ENCODE peak calls at places on chromosomes 11 and 22, in seven cellular contexts. One of them, this sample, is unnamed.

GRCh38 chr11:11572386-11572785 is 49.4 kb downstream of the GALNT18 start:
- DNase-seq in right lobe of liver: no peak
- DNase-seq in HCT116: no peak
- DNase-seq in A549: no peak
- DNase-seq in IMR-90: peak
- DNase-seq in lower leg skin: no peak
- DNase-seq in Peyer's patch: no peak
- DNase-seq in this sample: no peak

GRCh38 chr11:5684627-5685362 is at the start of gene TRIM5:
- DNase-seq in HCT116: peak
- DNase-seq in Peyer's patch: peak
- DNase-seq in lower leg skin: peak
- DNase-seq in A549: peak
- DNase-seq in right lobe of liver: peak
- DNase-seq in IMR-90: peak
- DNase-seq in this sample: peak

GRCh38 chr11:45853616-45854219 is 6.4 kb downstream of the CRY2 start:
- DNase-seq in HCT116: no peak
- DNase-seq in A549: no peak
- DNase-seq in right lobe of liver: peak
- DNase-seq in lower leg skin: no peak
- DNase-seq in IMR-90: no peak
- DNase-seq in Peyer's patch: no peak
- DNase-seq in this sample: no peak

GRCh38 chr11:61126266-61126665 is 24.0 kb downstream of the CD5 start:
- DNase-seq in lower leg skin: no peak
- DNase-seq in A549: no peak
- DNase-seq in right lobe of liver: no peak
- DNase-seq in Peyer's patch: no peak
- DNase-seq in HCT116: no peak
- DNase-seq in IMR-90: no peak
- DNase-seq in this sample: peak

GRCh38 chr11:117544431-117544830 is 216.8 kb downstream of the CEP164 start:
- DNase-seq in Peyer's patch: no peak
- DNase-seq in A549: no peak
- DNase-seq in HCT116: no peak
- DNase-seq in right lobe of liver: no peak
- DNase-seq in IMR-90: no peak
- DNase-seq in lower leg skin: no peak
- DNase-seq in this sample: no peak

GRCh38 chr11:69870772-69871171 is 51.6 kb upstream of the FGF3 start:
- DNase-seq in lower leg skin: no peak
- DNase-seq in A549: no peak
- DNase-seq in HCT116: no peak
- DNase-seq in Peyer's patch: no peak
- DNase-seq in IMR-90: no peak
- DNase-seq in right lobe of liver: no peak
- DNase-seq in this sample: no peak

GRCh38 chr11:44609028-44609782 is 43.7 kb downstream of the CD82 start:
- DNase-seq in IMR-90: no peak
- DNase-seq in Peyer's patch: no peak
- DNase-seq in right lobe of liver: no peak
- DNase-seq in lower leg skin: no peak
- DNase-seq in A549: no peak
- DNase-seq in HCT116: no peak
- DNase-seq in this sample: no peak

GRCh38 chr11:70851308-70851707 is 401.1 kb downstream of the SHANK2 start:
- DNase-seq in HCT116: no peak
- DNase-seq in right lobe of liver: no peak
- DNase-seq in IMR-90: no peak
- DNase-seq in Peyer's patch: no peak
- DNase-seq in A549: no peak
- DNase-seq in lower leg skin: no peak
- DNase-seq in this sample: no peak

GRCh38 chr11:65745049-65745448 is 24.5 kb upstream of the RNASEH2C start:
- DNase-seq in lower leg skin: no peak
- DNase-seq in Peyer's patch: no peak
- DNase-seq in IMR-90: no peak
- DNase-seq in A549: no peak
- DNase-seq in right lobe of liver: no peak
- DNase-seq in HCT116: no peak
- DNase-seq in this sample: no peak

GRCh38 chr22:48696371-48696770 is 1131.3 kb downstream of the BRD1 start:
- DNase-seq in Peyer's patch: no peak
- DNase-seq in IMR-90: no peak
- DNase-seq in lower leg skin: no peak
- DNase-seq in right lobe of liver: no peak
- DNase-seq in A549: no peak
- DNase-seq in HCT116: no peak
- DNase-seq in this sample: no peak

GRCh38 chr11:128184981-128185380 is 402.4 kb downstream of the ETS1 start:
- DNase-seq in right lobe of liver: no peak
- DNase-seq in A549: no peak
- DNase-seq in HCT116: no peak
- DNase-seq in lower leg skin: no peak
- DNase-seq in IMR-90: no peak
- DNase-seq in Peyer's patch: no peak
- DNase-seq in this sample: no peak

GRCh38 chr11:112658521-112658920 is 302.7 kb upstream of the NCAM1 start:
- DNase-seq in Peyer's patch: no peak
- DNase-seq in lower leg skin: no peak
- DNase-seq in IMR-90: no peak
- DNase-seq in HCT116: no peak
- DNase-seq in right lobe of liver: no peak
- DNase-seq in A549: no peak
- DNase-seq in this sample: no peak

GRCh38 chr22:33328789-33329296 is 270.7 kb upstream of the SYN3 start:
- DNase-seq in HCT116: no peak
- DNase-seq in lower leg skin: no peak
- DNase-seq in Peyer's patch: no peak
- DNase-seq in right lobe of liver: no peak
- DNase-seq in IMR-90: peak
- DNase-seq in A549: peak
- DNase-seq in this sample: no peak

GRCh38 chr11:119615003-119615878 is 113.8 kb downstream of the NECTIN1 start:
- DNase-seq in HCT116: peak
- DNase-seq in A549: peak
- DNase-seq in right lobe of liver: no peak
- DNase-seq in lower leg skin: peak
- DNase-seq in IMR-90: peak
- DNase-seq in Peyer's patch: no peak
- DNase-seq in this sample: no peak

GRCh38 chr22:29146101-29146560 is 59.6 kb upstream of the EMID1 start:
- DNase-seq in right lobe of liver: no peak
- DNase-seq in HCT116: no peak
- DNase-seq in IMR-90: no peak
- DNase-seq in lower leg skin: no peak
- DNase-seq in A549: no peak
- DNase-seq in Peyer's patch: no peak
- DNase-seq in this sample: peak

GRCh38 chr22:27318516-27318915 is 483.0 kb downstream of the MN1 start:
- DNase-seq in IMR-90: peak
- DNase-seq in Peyer's patch: no peak
- DNase-seq in HCT116: no peak
- DNase-seq in right lobe of liver: no peak
- DNase-seq in lower leg skin: peak
- DNase-seq in A549: no peak
- DNase-seq in this sample: no peak

GRCh38 chr11:17529814-17530162 is 14.4 kb downstream of the USH1C start:
- DNase-seq in Peyer's patch: no peak
- DNase-seq in A549: no peak
- DNase-seq in HCT116: no peak
- DNase-seq in right lobe of liver: no peak
- DNase-seq in lower leg skin: no peak
- DNase-seq in IMR-90: no peak
- DNase-seq in this sample: no peak

GRCh38 chr22:26461188-26461810 is 22.3 kb downstream of the HPS4 start:
- DNase-seq in HCT116: peak
- DNase-seq in IMR-90: peak
- DNase-seq in lower leg skin: no peak
- DNase-seq in A549: peak
- DNase-seq in right lobe of liver: peak
- DNase-seq in Peyer's patch: peak
- DNase-seq in this sample: peak

GRCh38 chr11:120568572-120569307 is 57.2 kb downstream of the GRIK4 start:
- DNase-seq in right lobe of liver: no peak
- DNase-seq in IMR-90: no peak
- DNase-seq in lower leg skin: no peak
- DNase-seq in HCT116: peak
- DNase-seq in A549: no peak
- DNase-seq in Peyer's patch: no peak
- DNase-seq in this sample: no peak

GRCh38 chr11:99370557-99371200 is 349.9 kb downstream of the CNTN5 start:
- DNase-seq in A549: no peak
- DNase-seq in Peyer's patch: no peak
- DNase-seq in HCT116: no peak
- DNase-seq in IMR-90: peak
- DNase-seq in lower leg skin: no peak
- DNase-seq in right lobe of liver: no peak
- DNase-seq in this sample: peak

GRCh38 chr11:2398664-2399355 is 1.7 kb upstream of the TSSC4 start:
- DNase-seq in Peyer's patch: no peak
- DNase-seq in IMR-90: no peak
- DNase-seq in lower leg skin: no peak
- DNase-seq in HCT116: no peak
- DNase-seq in A549: no peak
- DNase-seq in right lobe of liver: no peak
- DNase-seq in this sample: peak
- TF ChIP-seq POLR2A in Peyer's patch: no peak
- TF ChIP-seq POLR2A in IMR-90: no peak
- TF ChIP-seq POLR2A in lower leg skin: no peak
- TF ChIP-seq POLR2A in HCT116: no peak
- TF ChIP-seq POLR2A in A549: no peak
- TF ChIP-seq POLR2A in right lobe of liver: no peak
- TF ChIP-seq POLR2A in this sample: no peak

GRCh38 chr11:94924074-94925031 is 49.0 kb downstream of the CWC15 start:
- DNase-seq in A549: no peak
- DNase-seq in IMR-90: peak
- DNase-seq in HCT116: no peak
- DNase-seq in lower leg skin: no peak
- DNase-seq in Peyer's patch: no peak
- DNase-seq in right lobe of liver: no peak
- DNase-seq in this sample: no peak
- H3K4me3 ChIP-seq in A549: no peak
- H3K4me3 ChIP-seq in IMR-90: no peak
- H3K4me3 ChIP-seq in HCT116: no peak
- H3K4me3 ChIP-seq in lower leg skin: no peak
- H3K4me3 ChIP-seq in Peyer's patch: no peak
- H3K4me3 ChIP-seq in right lobe of liver: no peak
- H3K4me3 ChIP-seq in this sample: no peak

DNA sequence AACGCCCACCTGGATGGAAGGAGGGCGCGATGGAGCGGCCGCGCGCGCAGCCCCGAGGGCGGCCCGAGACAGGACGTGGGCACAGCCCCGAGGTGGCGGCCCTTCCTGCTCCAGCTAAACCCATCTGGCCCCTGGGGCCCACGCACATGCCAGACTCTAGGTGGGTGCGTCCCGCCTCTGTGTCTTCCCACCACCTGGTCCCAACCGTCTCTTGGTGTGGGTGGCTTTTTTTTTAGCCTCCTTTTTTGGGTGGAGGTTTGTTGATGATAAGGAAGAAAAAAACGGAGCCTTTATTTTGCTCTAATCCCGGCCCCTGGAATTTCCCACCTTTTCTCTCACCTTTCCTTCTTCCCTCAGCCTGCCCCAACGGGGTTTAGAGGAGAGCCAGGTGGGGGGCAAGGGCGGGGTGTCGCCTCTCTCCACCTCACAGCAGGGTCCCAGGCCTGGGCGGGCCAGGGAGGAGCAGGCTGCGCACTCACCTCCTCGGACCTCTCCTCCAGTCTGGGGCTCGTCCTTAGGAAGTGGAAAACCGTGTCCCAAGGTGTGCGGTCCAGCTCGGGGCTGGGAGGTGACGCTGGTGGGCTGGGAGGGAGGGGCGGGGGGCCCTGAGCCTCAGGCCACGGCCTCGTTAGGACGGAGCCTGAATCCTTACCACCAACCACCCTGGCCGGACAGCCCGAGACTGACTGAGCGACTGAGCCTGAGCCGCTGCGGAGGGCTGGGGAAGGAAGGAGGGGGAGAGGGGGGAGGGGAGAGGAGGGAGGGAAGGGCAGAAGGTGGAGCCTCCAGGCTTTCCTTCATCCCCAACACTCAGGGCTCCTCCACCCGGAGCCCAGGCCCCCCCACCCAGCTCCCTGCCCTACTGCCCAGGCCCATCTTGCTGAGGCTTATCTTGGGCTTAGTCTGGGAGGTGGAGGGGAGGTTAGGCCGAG is at the start of gene SOX10:
- DNase-seq in IMR-90: no peak
- DNase-seq in right lobe of liver: no peak
- DNase-seq in A549: no peak
- DNase-seq in Peyer's patch: no peak
- DNase-seq in HCT116: no peak
- DNase-seq in lower leg skin: no peak
- DNase-seq in this sample: no peak
- TF ChIP-seq POLR2A in IMR-90: no peak
- TF ChIP-seq POLR2A in right lobe of liver: no peak
- TF ChIP-seq POLR2A in A549: no peak
- TF ChIP-seq POLR2A in Peyer's patch: no peak
- TF ChIP-seq POLR2A in HCT116: no peak
- TF ChIP-seq POLR2A in lower leg skin: no peak
- TF ChIP-seq POLR2A in this sample: no peak

GRCh38 chr22:19625331-19626041 is 88.8 kb upstream of the SEPTIN5 start:
- DNase-seq in HCT116: no peak
- DNase-seq in A549: no peak
- DNase-seq in right lobe of liver: no peak
- DNase-seq in IMR-90: no peak
- DNase-seq in Peyer's patch: no peak
- DNase-seq in lower leg skin: no peak
- DNase-seq in this sample: no peak
- H3K4me3 ChIP-seq in HCT116: no peak
- H3K4me3 ChIP-seq in A549: no peak
- H3K4me3 ChIP-seq in right lobe of liver: no peak
- H3K4me3 ChIP-seq in IMR-90: no peak
- H3K4me3 ChIP-seq in Peyer's patch: no peak
- H3K4me3 ChIP-seq in lower leg skin: no peak
- H3K4me3 ChIP-seq in this sample: no peak

GRCh38 chr11:63504933-63505586 is 824 bp upstream of the LGALS12 start:
- DNase-seq in A549: no peak
- DNase-seq in IMR-90: no peak
- DNase-seq in HCT116: no peak
- DNase-seq in lower leg skin: no peak
- DNase-seq in Peyer's patch: no peak
- DNase-seq in right lobe of liver: peak
- DNase-seq in this sample: no peak

GRCh38 chr11:63502252-63502820 is 3.5 kb upstream of the LGALS12 start:
- DNase-seq in lower leg skin: no peak
- DNase-seq in A549: no peak
- DNase-seq in IMR-90: no peak
- DNase-seq in HCT116: no peak
- DNase-seq in right lobe of liver: no peak
- DNase-seq in Peyer's patch: no peak
- DNase-seq in this sample: no peak

GRCh38 chr11:63501236-63501635 is 4.6 kb upstream of the LGALS12 start:
- DNase-seq in IMR-90: no peak
- DNase-seq in A549: no peak
- DNase-seq in Peyer's patch: no peak
- DNase-seq in right lobe of liver: no peak
- DNase-seq in HCT116: no peak
- DNase-seq in lower leg skin: no peak
- DNase-seq in this sample: no peak

GRCh38 chr11:63504054-63504453 is 1.8 kb upstream of the LGALS12 start:
- DNase-seq in Peyer's patch: no peak
- DNase-seq in right lobe of liver: no peak
- DNase-seq in A549: no peak
- DNase-seq in lower leg skin: no peak
- DNase-seq in HCT116: no peak
- DNase-seq in IMR-90: no peak
- DNase-seq in this sample: no peak

GRCh38 chr11:63503492-63503891 is 2.4 kb upstream of the LGALS12 start:
- DNase-seq in A549: no peak
- DNase-seq in HCT116: no peak
- DNase-seq in right lobe of liver: peak
- DNase-seq in IMR-90: no peak
- DNase-seq in Peyer's patch: no peak
- DNase-seq in lower leg skin: no peak
- DNase-seq in this sample: no peak
- TF ChIP-seq POLR2A in A549: no peak
- TF ChIP-seq POLR2A in HCT116: no peak
- TF ChIP-seq POLR2A in right lobe of liver: no peak
- TF ChIP-seq POLR2A in IMR-90: no peak
- TF ChIP-seq POLR2A in Peyer's patch: no peak
- TF ChIP-seq POLR2A in lower leg skin: no peak
- TF ChIP-seq POLR2A in this sample: no peak

This sample was measured in ovary.